ENCODE peak calls at places on chromosomes 1 and 21, in eight cellular contexts. Z, K, D, E, H, A, T and F are unnamed samples.

GRCh38 chr1:150955274-150955673 is 19.4 kb downstream of the CERS2 start:
- DNase-seq in Z (no peak), K (no peak), H (no peak), A (peak), E (no peak), T (no peak), D (no peak), F (no peak)

GRCh38 chr21:24045775-24046215 is 1561.5 kb downstream of the MRPL39 start:
- DNase-seq in E (no peak), K (no peak), T (no peak), D (peak), Z (peak), A (peak), H (no peak), F (no peak)

GRCh38 chr1:192552619-192553225 is 22.9 kb upstream of the RGS1 start:
- DNase-seq in Z (no peak), H (no peak), K (no peak), A (no peak), D (no peak), T (no peak), E (no peak), F (no peak)

GRCh38 chr1:18091660-18092446 is 15.7 kb upstream of the IGSF21 start:
- DNase-seq in D (no peak), K (no peak), T (no peak), H (no peak), A (peak), Z (peak), E (no peak), F (no peak)

GRCh38 chr21:15514073-15514946 is 215.5 kb upstream of the USP25 start:
- DNase-seq in T (peak), H (peak), A (no peak), K (no peak), Z (no peak), E (peak), D (no peak), F (no peak)

GRCh38 chr1:36573445-36573844 is 90.7 kb upstream of the CSF3R start:
- DNase-seq in E (no peak), K (no peak), H (no peak), T (no peak), D (no peak), A (no peak), Z (no peak), F (no peak)

GRCh38 chr1:9292361-9293240 is at the start of gene SPSB1:
- DNase-seq in T (peak), K (no peak), E (peak), H (peak), D (peak), A (peak), Z (peak), F (peak)

GRCh38 chr1:160667896-160668295 is 21.1 kb upstream of the SLAMF1 start:
- DNase-seq in T (no peak), A (no peak), D (no peak), E (no peak), H (no peak), Z (no peak), K (no peak), F (no peak)

GRCh38 chr1:26852701-26853100 is 10.2 kb upstream of the SFN start:
- DNase-seq in K (no peak), A (no peak), T (no peak), D (no peak), H (no peak), Z (no peak), E (no peak), F (no peak)

GRCh38 chr1:86207323-86207722 is 50.8 kb upstream of the COL24A1 start:
- DNase-seq in E (no peak), D (no peak), K (no peak), Z (peak), H (no peak), T (no peak), A (peak), F (no peak)

GRCh38 chr1:63326473-63327380 is 4.4 kb downstream of the FOXD3 start:
- DNase-seq in H (no peak), K (no peak), T (no peak), Z (no peak), A (no peak), D (peak), E (no peak), F (no peak)

GRCh38 chr1:100597784-100598183 is 59.8 kb downstream of the GPR88 start:
- DNase-seq in D (peak), A (peak), H (no peak), E (no peak), T (no peak), K (no peak), Z (peak), F (no peak)

GRCh38 chr1:111992396-111992985 is 3.0 kb upstream of the KCND3 start:
- DNase-seq in A (no peak), T (no peak), D (no peak), K (no peak), H (no peak), Z (no peak), E (no peak), F (no peak)

GRCh38 chr1:160539896-160540858 is 17.1 kb upstream of the SLAMF6 start:
- DNase-seq in K (no peak), T (peak), H (peak), D (peak), A (no peak), Z (no peak), E (peak), F (no peak)

GRCh38 chr21:36700961-36701911 is 2.3 kb downstream of the SIM2 start:
- DNase-seq in Z (no peak), D (peak), H (peak), A (no peak), T (no peak), K (no peak), E (no peak), F (no peak)

GRCh38 chr21:40964691-40965090 is 117.7 kb upstream of the DSCAM start:
- DNase-seq in T (no peak), K (no peak), Z (peak), H (no peak), E (no peak), A (no peak), D (no peak), F (no peak)

GRCh38 chr21:17491716-17492414 is 21.0 kb upstream of the CXADR start:
- DNase-seq in H (no peak), K (no peak), Z (peak), T (no peak), E (no peak), D (no peak), A (peak), F (no peak)

GRCh38 chr1:107652976-107653375 is 312.0 kb downstream of the VAV3 start:
- DNase-seq in H (no peak), T (no peak), K (no peak), A (no peak), D (no peak), E (no peak), Z (no peak), F (no peak)

GRCh38 chr1:238861342-238861741 is 525.0 kb upstream of the CHRM3 start:
- DNase-seq in H (no peak), T (no peak), A (no peak), K (no peak), Z (no peak), D (no peak), E (no peak), F (no peak)

GRCh38 chr1:56527548-56528302 is 51.6 kb downstream of the PLPP3 start:
- DNase-seq in H (no peak), A (no peak), Z (no peak), K (no peak), D (no peak), E (no peak), T (no peak), F (no peak)

GRCh38 chr1:2194319-2194897 is at the start of gene FAAP20:
- DNase-seq in Z (peak), E (peak), A (peak), K (no peak), H (peak), D (peak), T (no peak), F (no peak)

GRCh38 chr1:47852006-47852686 is 145.0 kb downstream of the TRABD2B start:
- DNase-seq in Z (no peak), K (no peak), A (no peak), H (no peak), D (no peak), T (no peak), E (no peak), F (no peak)

GRCh38 chr1:109927908-109928307 is 17.3 kb downstream of the CSF1 start:
- DNase-seq in H (no peak), D (no peak), K (no peak), Z (peak), T (no peak), A (peak), E (no peak), F (no peak)

GRCh38 chr1:236502579-236502971 is 21.2 kb upstream of the LGALS8 start:
- DNase-seq in E (no peak), H (no peak), A (peak), Z (peak), K (no peak), T (no peak), D (no peak), F (no peak)

GRCh38 chr1:91725961-91726704 is 159.8 kb downstream of the TGFBR3 start:
- DNase-seq in H (no peak), E (no peak), D (no peak), A (peak), K (no peak), Z (peak), T (no peak), F (no peak)

GRCh38 chr1:82838066-82838465 is 1037.3 kb downstream of the ADGRL2 start:
- DNase-seq in Z (peak), K (no peak), D (no peak), T (no peak), A (peak), H (no peak), E (no peak), F (no peak)

GRCh38 chr1:198751741-198752140 is 112.9 kb downstream of the PTPRC start:
- DNase-seq in A (no peak), E (no peak), T (no peak), K (no peak), Z (no peak), D (no peak), H (no peak), F (no peak)

GRCh38 chr1:30423570-30423969 is 299.8 kb downstream of the MATN1 start:
- DNase-seq in E (no peak), A (no peak), K (no peak), D (no peak), T (no peak), Z (no peak), H (no peak), F (no peak)

DNA sequence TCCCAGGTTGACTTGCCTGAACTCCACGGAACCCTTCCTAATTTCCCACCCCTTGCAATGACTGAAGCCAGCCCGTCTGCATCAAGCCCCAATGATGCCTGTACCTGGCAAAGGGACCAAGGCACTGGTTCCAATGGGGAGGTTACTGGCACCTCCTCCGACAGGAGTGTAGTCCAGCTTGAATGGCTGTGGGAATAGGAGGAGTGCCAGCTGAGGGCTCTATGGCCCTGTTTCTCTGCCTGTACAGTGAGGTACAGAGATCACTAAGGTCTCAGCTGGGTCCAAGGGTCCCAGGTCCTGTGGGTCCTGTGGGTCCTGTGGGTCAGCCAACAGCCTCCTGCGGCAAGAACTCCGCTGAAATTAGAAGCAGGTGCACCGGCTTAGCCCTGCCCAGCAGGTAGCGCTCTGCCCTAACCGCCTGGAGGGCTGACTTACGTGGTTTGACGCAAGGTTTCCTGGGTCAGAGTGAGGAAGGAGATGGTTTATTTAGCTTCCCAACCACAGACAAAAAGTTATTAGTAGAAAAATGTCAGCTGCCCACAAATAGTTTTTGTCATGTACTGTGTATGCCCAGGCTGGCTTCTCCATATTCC is 9.9 kb upstream of the SPRR4 start:
- DNase-seq in T (no peak), K (no peak), Z (no peak), H (peak), E (no peak), A (no peak), D (no peak), F (no peak)
- TF ChIP-seq CTCF in T (no peak), K (no peak), Z (no peak), H (no peak), E (no peak), A (no peak), D (no peak), F (peak)

GRCh38 chr1:50667710-50668356 is 244.6 kb upstream of the DMRTA2 start:
- DNase-seq in Z (peak), D (no peak), K (no peak), H (no peak), A (peak), T (no peak), E (no peak), F (no peak)

GRCh38 chr1:50667272-50667671 is 244.0 kb upstream of the DMRTA2 start:
- DNase-seq in K (no peak), D (no peak), T (no peak), E (peak), A (no peak), H (no peak), Z (no peak), F (no peak)

GRCh38 chr1:50665413-50665812 is 242.2 kb upstream of the DMRTA2 start:
- DNase-seq in A (peak), E (no peak), D (no peak), K (no peak), H (no peak), T (no peak), Z (no peak), F (no peak)

GRCh38 chr1:50661626-50662025 is 238.4 kb upstream of the DMRTA2 start:
- DNase-seq in T (no peak), K (no peak), Z (peak), D (no peak), E (no peak), H (no peak), A (peak), F (no peak)

DNA sequence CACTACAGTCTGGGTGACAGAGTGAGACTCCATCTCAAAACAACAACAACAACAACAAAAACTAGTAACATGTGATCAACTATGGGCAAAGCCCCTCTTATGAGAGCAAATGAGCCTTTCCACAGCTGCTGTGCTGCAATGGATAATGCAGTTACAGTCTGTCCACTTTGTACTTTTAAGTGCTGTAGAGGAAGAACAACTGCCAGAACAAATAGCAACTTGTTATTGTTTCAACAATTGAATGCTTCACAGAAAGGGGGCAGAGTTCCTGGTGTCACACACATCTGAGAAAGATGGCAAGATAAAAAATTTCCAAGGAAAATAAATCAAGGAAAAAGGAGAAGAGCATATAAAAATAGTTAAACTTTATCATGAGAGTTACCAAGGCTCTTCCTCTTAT is 243.6 kb upstream of the DMRTA2 start:
- DNase-seq in K (no peak), A (no peak), T (no peak), Z (no peak), E (no peak), H (no peak), D (no peak), F (no peak)
- TF ChIP-seq CTCF in K (no peak), A (no peak), T (no peak), Z (no peak), E (peak), H (no peak), D (no peak), F (no peak)

GRCh38 chr1:1069061-1069710 is 4.9 kb downstream of the RNF223 start:
- DNase-seq in A (peak), K (no peak), H (peak), T (peak), E (peak), Z (no peak), D (peak), F (peak)
- TF ChIP-seq CTCF in A (no peak), K (no peak), H (no peak), T (no peak), E (no peak), Z (no peak), D (no peak), F (no peak)

GRCh38 chr1:52080014-52080415 is 23.9 kb downstream of the BTF3L4 start:
- DNase-seq in Z (no peak), D (no peak), E (no peak), A (no peak), T (no peak), K (no peak), H (no peak), F (no peak)
- TF ChIP-seq CTCF in Z (no peak), D (no peak), E (no peak), A (no peak), T (no peak), K (no peak), H (no peak), F (no peak)

GRCh38 chr1:212397171-212397570 is 17.5 kb downstream of the PACC1 start:
- DNase-seq in T (no peak), E (no peak), D (no peak), A (no peak), Z (no peak), K (no peak), H (no peak), F (no peak)

GRCh38 chr1:212401838-212402582 is 12.7 kb downstream of the PACC1 start:
- DNase-seq in T (no peak), A (peak), H (no peak), D (no peak), Z (peak), E (no peak), K (no peak), F (no peak)

GRCh38 chr1:212401042-212401441 is 13.6 kb downstream of the PACC1 start:
- DNase-seq in T (no peak), D (no peak), Z (no peak), K (no peak), E (no peak), H (no peak), A (no peak), F (no peak)

DNA sequence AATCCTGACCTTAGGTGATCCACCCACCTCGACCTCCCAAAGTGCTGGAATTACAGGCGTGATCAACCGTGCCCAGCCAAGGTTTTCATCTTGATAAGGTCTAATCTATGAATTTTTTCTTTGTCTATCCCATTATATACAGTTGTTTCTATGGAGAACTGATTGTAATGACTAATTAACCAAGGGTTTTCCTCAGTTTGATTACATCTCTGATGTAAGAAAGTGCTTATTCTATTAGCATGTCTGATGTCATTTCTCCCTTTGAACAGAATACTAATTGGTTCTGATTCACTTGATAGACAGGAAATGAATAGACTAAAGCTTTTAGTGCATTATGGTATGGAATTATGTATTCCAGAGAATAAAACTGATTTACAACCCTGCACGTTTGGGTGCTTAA is 11.8 kb downstream of the PACC1 start:
- DNase-seq in A (no peak), H (no peak), E (no peak), K (no peak), Z (no peak), T (no peak), D (no peak), F (no peak)
- TF ChIP-seq CTCF in A (no peak), H (no peak), E (no peak), K (no peak), Z (no peak), T (no peak), D (no peak), F (no peak)

DNA sequence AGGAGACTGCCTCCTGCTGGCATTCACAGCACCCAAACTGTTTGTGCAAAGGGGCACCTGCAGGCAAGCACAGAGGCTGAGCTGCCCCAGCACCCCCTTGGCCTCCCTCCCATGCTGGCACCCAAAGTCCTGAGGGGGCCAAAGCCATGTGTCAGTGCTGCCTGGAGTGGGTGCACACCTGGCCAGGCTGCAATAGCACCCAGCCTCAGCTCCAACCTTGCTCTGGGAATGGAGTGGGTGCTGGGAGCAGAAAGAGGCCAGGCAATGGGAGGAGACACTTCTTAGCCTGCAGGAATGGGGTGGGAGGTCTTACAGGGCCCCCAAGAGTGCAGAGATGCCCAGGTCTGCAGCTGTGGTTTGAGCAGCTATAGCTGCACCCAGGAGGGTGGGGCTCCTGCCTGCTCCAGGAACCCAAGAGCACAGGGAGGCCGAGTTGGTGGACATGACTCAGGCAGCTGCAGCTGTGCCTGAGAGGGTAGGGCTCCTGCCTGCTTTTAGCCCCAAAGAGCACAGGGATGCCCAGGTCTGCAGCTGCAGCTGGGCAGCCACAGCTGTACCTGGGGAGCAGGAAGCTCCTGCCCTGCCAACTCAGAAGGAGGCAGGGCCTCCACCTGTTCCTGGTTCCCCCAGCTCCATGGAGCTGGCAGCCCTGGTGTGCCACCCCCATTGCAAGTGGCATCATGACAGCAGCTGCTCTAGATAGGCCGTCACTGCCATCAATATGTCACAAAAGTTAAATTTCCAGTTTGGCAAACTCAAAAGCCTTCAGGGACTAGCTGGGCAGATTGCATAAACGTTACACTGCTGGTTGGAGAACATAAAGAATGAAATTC is 5.3 kb upstream of the CHD1L start:
- DNase-seq in T (no peak), D (no peak), E (no peak), A (no peak), Z (no peak), H (no peak), K (no peak), F (no peak)
- TF ChIP-seq CTCF in T (no peak), D (no peak), E (no peak), A (no peak), Z (no peak), H (no peak), K (no peak), F (no peak)

GRCh38 chr21:21097425-21097824 is 99.2 kb downstream of the NCAM2 start:
- DNase-seq in T (no peak), A (no peak), Z (no peak), H (no peak), K (no peak), D (no peak), E (no peak), F (no peak)
- TF ChIP-seq CTCF in T (no peak), A (no peak), Z (no peak), H (no peak), K (no peak), D (no peak), E (no peak), F (no peak)

GRCh38 chr1:15911927-15912326 is 64.0 kb downstream of the ZBTB17 start:
- DNase-seq in E (no peak), Z (no peak), A (no peak), H (no peak), T (no peak), D (no peak), K (no peak), F (no peak)
- TF ChIP-seq CTCF in E (no peak), Z (no peak), A (no peak), H (no peak), T (no peak), D (no peak), K (no peak), F (no peak)